ENCODE peak calls at places on chromosome 12, in eight cellular contexts. Z, T, G, D, Q, H, S and B are unnamed samples.

GRCh38 chr12:124640096-124640495 is 72.7 kb upstream of the NCOR2 start:
- DNase-seq in Z (no peak), T (no peak), G (no peak), D (no peak), Q (no peak), H (peak; percentile 36), S (peak; percentile 45), B (no peak)

GRCh38 chr12:1357171-1357570 is 237.2 kb downstream of the FBXL14 start:
- DNase-seq in Z (no peak), T (no peak), G (no peak), D (no peak), Q (no peak), H (peak; percentile 73), S (peak; percentile 31), B (no peak)

GRCh38 chr12:56487448-56488040 is 417 bp downstream of the GLS2 start:
- DNase-seq in Z (no peak), T (peak; percentile 42), G (no peak), D (peak; percentile 20), Q (peak; percentile 59), H (no peak), S (no peak), B (no peak)

GRCh38 chr12:99393763-99394162 is 253.8 kb upstream of the GARIN6 start:
- DNase-seq in Z (no peak), T (no peak), G (no peak), D (no peak), Q (no peak), H (no peak), S (no peak), B (no peak)

GRCh38 chr12:51905507-51906438 is 1.5 kb upstream of the ACVRL1 start:
- DNase-seq in Z (no peak), T (no peak), G (no peak), D (no peak), Q (no peak), H (no peak), S (no peak), B (no peak)

GRCh38 chr12:105922670-105923102 is 216.1 kb downstream of the NUAK1 start:
- DNase-seq in Z (peak; percentile 54), T (no peak), G (no peak), D (no peak), Q (no peak), H (peak; percentile 30), S (peak; percentile 86), B (no peak)

GRCh38 chr12:3274664-3275063 is 197.5 kb downstream of the TSPAN9 start:
- DNase-seq in Z (no peak), T (no peak), G (no peak), D (no peak), Q (no peak), H (no peak), S (no peak), B (no peak)

GRCh38 chr12:89349814-89350213 is 2.5 kb downstream of the DUSP6 start:
- DNase-seq in Z (no peak), T (no peak), G (no peak), D (peak; percentile 50), Q (no peak), H (no peak), S (peak; percentile 74), B (no peak)

GRCh38 chr12:52918784-52919183 is 13.9 kb upstream of the KRT8 start:
- DNase-seq in Z (no peak), T (no peak), G (no peak), D (no peak), Q (no peak), H (no peak), S (no peak), B (no peak)

GRCh38 chr12:25845415-25845814 is 113.1 kb upstream of the RASSF8 start:
- DNase-seq in Z (no peak), T (no peak), G (no peak), D (no peak), Q (no peak), H (no peak), S (no peak), B (no peak)

GRCh38 chr12:19450362-19450761 is 11.1 kb downstream of the AEBP2 start:
- DNase-seq in Z (no peak), T (no peak), G (no peak), D (no peak), Q (no peak), H (no peak), S (no peak), B (no peak)

GRCh38 chr12:44876554-44877275 is 600 bp upstream of the NELL2 start:
- DNase-seq in Z (no peak), T (peak; percentile 49), G (no peak), D (peak; percentile 60), Q (peak; percentile 42), H (no peak), S (peak; percentile 38), B (peak; percentile 37)

GRCh38 chr12:84502907-84503787 is 409.5 kb downstream of the SLC6A15 start:
- DNase-seq in Z (peak; percentile 55), T (peak; percentile 11), G (peak; percentile 42), D (peak; percentile 43), Q (peak; percentile 1), H (no peak), S (peak; percentile 70), B (no peak)

GRCh38 chr12:47779301-47779942 is 6.4 kb downstream of the SLC48A1 start:
- DNase-seq in Z (peak; percentile 64), T (peak; percentile 96), G (peak; percentile 61), D (peak; percentile 98), Q (peak; percentile 85), H (peak; percentile 84), S (peak; percentile 87), B (peak; percentile 84)